ENCODE peak calls at places on chromosomes 11 and 22, in five cellular contexts. K is IMR-90, I is GM12878, G is K562, B is A549. Z is an unnamed sample.

GRCh38 chr11:45662665-45663485 is 2.5 kb downstream of the CHST1 start:
- DNase-seq in K (peak), I (no peak), G (peak), B (peak), Z (peak)

GRCh38 chr22:49198705-49199084 is 629.0 kb downstream of the BRD1 start:
- DNase-seq in K (no peak), I (no peak), G (no peak), B (no peak), Z (no peak)

GRCh38 chr11:17786824-17787525 is 52.4 kb downstream of the KCNC1 start:
- DNase-seq in K (peak), I (no peak), G (no peak), B (no peak), Z (no peak)

GRCh38 chr11:70802185-70802584 is 403.9 kb downstream of the CTTN start:
- DNase-seq in K (no peak), I (no peak), G (no peak), B (no peak), Z (no peak)

GRCh38 chr22:39110631-39111561 is 13.9 kb downstream of the APOBEC3H start:
- DNase-seq in K (no peak), I (no peak), G (no peak), B (no peak), Z (peak)

GRCh38 chr11:71342951-71343827 is 90.8 kb upstream of the SHANK2 start:
- DNase-seq in K (peak), I (no peak), G (peak), B (peak), Z (peak)

GRCh38 chr22:35846804-35847203 is 129.1 kb downstream of the APOL5 start:
- DNase-seq in K (no peak), I (no peak), G (no peak), B (no peak), Z (no peak)

GRCh38 chr11:86292912-86293606 is 9.0 kb upstream of the HIKESHI start:
- DNase-seq in K (no peak), I (peak), G (no peak), B (no peak), Z (no peak)

GRCh38 chr11:27183672-27184457 is 143.2 kb downstream of the BBOX1 start:
- DNase-seq in K (peak), I (peak), G (peak), B (peak), Z (peak)

GRCh38 chr22:36641902-36642640 is 61.5 kb downstream of the CACNG2 start:
- DNase-seq in K (peak), I (no peak), G (no peak), B (peak), Z (no peak)

GRCh38 chr11:17979770-17980371 is 33.0 kb downstream of the SERGEF start:
- DNase-seq in K (peak), I (no peak), G (peak), B (peak), Z (peak)

GRCh38 chr11:69923196-69923595 is 104.0 kb upstream of the FGF3 start:
- DNase-seq in K (no peak), I (no peak), G (no peak), B (no peak), Z (no peak)

GRCh38 chr22:36612458-36612857 is 83.5 kb upstream of the EIF3D start:
- DNase-seq in K (peak), I (no peak), G (no peak), B (no peak), Z (no peak)

GRCh38 chr11:47979378-47980092 is 824 bp upstream of the PTPRJ start:
- DNase-seq in K (no peak), I (no peak), G (no peak), B (peak), Z (peak)

GRCh38 chr11:73249304-73249703 is 22.8 kb upstream of the P2RY6 start:
- DNase-seq in K (peak), I (peak), G (no peak), B (peak), Z (no peak)

GRCh38 chr11:64119748-64120147 is 46.2 kb downstream of the MACROD1 start:
- DNase-seq in K (no peak), I (no peak), G (no peak), B (no peak), Z (no peak)
- TF ChIP-seq RCOR1 in K (no peak), I (no peak), G (no peak), B (no peak), Z (no peak)

GRCh38 chr11:113372317-113372716 is 15.3 kb upstream of the ANKK1 start:
- DNase-seq in K (peak), I (no peak), G (peak), B (no peak), Z (no peak)
- TF ChIP-seq RCOR1 in K (no peak), I (no peak), G (no peak), B (no peak), Z (no peak)

DNA sequence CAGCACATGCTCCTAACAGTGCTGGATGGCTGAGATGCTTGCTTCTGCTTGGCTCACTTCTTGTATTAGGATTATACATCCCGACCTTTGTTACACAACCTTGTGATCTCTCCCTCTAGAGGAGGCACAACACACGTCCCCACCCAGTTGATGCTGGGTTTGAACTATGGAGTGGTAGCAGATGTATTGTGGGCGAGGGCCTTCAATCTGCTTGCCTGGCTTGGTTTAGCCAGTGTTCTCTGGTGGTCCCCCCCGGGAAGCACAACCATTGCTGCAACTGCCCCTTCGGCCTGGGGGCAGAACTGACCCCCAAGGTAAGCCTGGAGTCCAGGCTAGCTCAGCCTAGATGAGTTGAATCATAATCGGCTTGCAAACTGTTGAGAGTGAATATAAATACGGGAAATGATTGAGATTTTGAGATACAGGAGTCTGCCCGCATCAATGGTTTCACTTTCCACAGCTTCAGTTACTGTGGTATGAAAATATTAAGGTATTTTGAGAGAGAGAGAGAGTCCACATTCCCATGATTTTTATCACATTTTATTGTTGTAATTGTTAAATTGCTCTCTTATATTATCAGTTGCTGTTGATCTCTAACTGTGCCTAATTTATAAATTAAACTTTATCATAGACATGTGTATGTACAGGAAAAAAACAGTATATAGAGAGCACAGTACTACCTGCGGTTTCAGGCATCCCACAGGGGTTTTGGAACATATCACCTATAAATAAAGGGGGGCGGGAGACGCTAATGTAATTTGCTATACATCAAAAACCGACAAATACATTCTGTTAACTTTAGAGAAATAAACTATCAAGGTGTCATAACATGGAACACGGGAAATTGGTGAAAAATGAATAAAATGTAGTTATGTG is 482.0 kb upstream of the B3GAT1 start:
- DNase-seq in K (no peak), I (no peak), G (no peak), B (no peak), Z (no peak)
- TF ChIP-seq RCOR1 in K (no peak), I (no peak), G (no peak), B (no peak), Z (peak)

GRCh38 chr11:123799438-123799837 is 6.7 kb downstream of the OR6M1 start:
- DNase-seq in K (no peak), I (no peak), G (no peak), B (no peak), Z (no peak)

GRCh38 chr11:123800041-123800440 is 6.1 kb downstream of the OR6M1 start:
- DNase-seq in K (no peak), I (no peak), G (no peak), B (no peak), Z (no peak)

GRCh38 chr11:123798513-123799252 is 7.5 kb downstream of the OR6M1 start:
- DNase-seq in K (no peak), I (no peak), G (no peak), B (no peak), Z (no peak)

GRCh38 chr11:123797065-123797940 is 8.8 kb downstream of the OR6M1 start:
- DNase-seq in K (no peak), I (no peak), G (no peak), B (no peak), Z (no peak)

GRCh38 chr11:123798079-123798478 is 8.1 kb downstream of the OR6M1 start:
- DNase-seq in K (no peak), I (no peak), G (no peak), B (no peak), Z (no peak)
- TF ChIP-seq RCOR1 in K (no peak), I (no peak), G (no peak), B (no peak), Z (no peak)

GRCh38 chr11:8354622-8355417 is 91.1 kb upstream of the LMO1 start:
- DNase-seq in K (no peak), I (no peak), G (no peak), B (peak), Z (peak)
- TF ChIP-seq RCOR1 in K (no peak), I (no peak), G (no peak), B (no peak), Z (no peak)

DNA sequence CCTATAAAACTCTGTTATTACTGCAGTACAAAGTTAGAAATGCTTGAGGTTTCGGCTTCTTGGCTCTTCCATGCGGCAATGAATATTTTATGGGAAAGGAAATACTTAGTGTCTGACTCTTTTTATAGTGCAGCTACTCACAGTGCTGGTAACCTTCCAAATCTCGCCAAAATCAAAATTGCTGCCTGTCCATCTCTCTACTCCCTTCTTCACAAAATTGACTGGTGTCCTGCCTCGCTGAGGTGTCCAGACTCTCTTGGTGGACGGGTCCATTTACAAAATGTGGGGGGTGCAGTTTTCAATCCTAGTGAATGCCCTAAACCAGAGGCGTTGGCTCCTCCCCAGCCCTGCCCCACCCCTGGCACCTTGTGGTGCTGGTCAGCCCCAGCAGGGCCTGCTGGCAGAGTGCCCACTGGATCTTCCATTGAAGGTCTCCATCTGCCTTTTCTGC is 73.5 kb downstream of the ZBTB16 start:
- DNase-seq in K (no peak), I (no peak), G (no peak), B (no peak), Z (no peak)
- TF ChIP-seq RCOR1 in K (no peak), I (no peak), G (no peak), B (no peak), Z (no peak)

GRCh38 chr11:76380977-76381719 is at the start of the genes GVQW3 and THAP12:
- DNase-seq in K (peak), I (peak), G (peak), B (peak), Z (peak)

GRCh38 chr11:76379811-76380160 is 1.1 kb downstream of the THAP12 start:
- DNase-seq in K (no peak), I (no peak), G (no peak), B (no peak), Z (no peak)

GRCh38 chr11:76382209-76382608 is 1.1 kb downstream of the GVQW3 start:
- DNase-seq in K (no peak), I (no peak), G (no peak), B (no peak), Z (no peak)

GRCh38 chr11:76376746-76377558 is 4.0 kb downstream of the THAP12 start:
- DNase-seq in K (no peak), I (peak), G (no peak), B (no peak), Z (no peak)

GRCh38 chr11:76380161-76380976 is 563 bp downstream of the THAP12 start:
- DNase-seq in K (peak), I (no peak), G (peak), B (peak), Z (peak)
- TF ChIP-seq RCOR1 in K (no peak), I (no peak), G (no peak), B (no peak), Z (no peak)

GRCh38 chr11:92276773-92277172 is 52.2 kb downstream of the FAT3 start:
- DNase-seq in K (peak), I (no peak), G (no peak), B (no peak), Z (no peak)
- TF ChIP-seq RCOR1 in K (no peak), I (no peak), G (no peak), B (no peak), Z (no peak)

Z was measured in SK-N-SH.